ENCODE peak calls at places on chromosome 15, in nine cellular contexts. K is GM10248; M is lung microvascular endothelial cell; C is RPMI8226; P is naive B cell; Y is AG08395; G is activated T-helper 9 cell treated with anti-CD3 and anti-CD28 coated beads, Interleukin-2, amount 50 U/mL, for 16 hours; F is iPS DF 19.7; V is IMR-90. Q is an unnamed sample.

GRCh38 chr15:87618203-87618725 is 638.3 kb downstream of the NTRK3 start:
- DNase-seq in G (no peak), K (no peak), M (no peak), F (no peak), V (no peak), Y (no peak), P (no peak), C (no peak), Q (no peak)

GRCh38 chr15:77145370-77145769 is 74.5 kb upstream of the TSPAN3 start:
- DNase-seq in P (no peak), C (no peak), Y (no peak), G (no peak), F (no peak), K (no peak), M (no peak), V (no peak), Q (no peak)

GRCh38 chr15:100889359-100890058 is 9.9 kb downstream of the ALDH1A3 start:
- DNase-seq in M (peak; percentile 65), C (no peak), V (peak; percentile 85), K (no peak), F (no peak), P (no peak), G (no peak), Y (peak; percentile 90), Q (peak; percentile 86)

GRCh38 chr15:72205273-72205672 is 7.7 kb upstream of the GRAMD2A start:
- DNase-seq in V (no peak), M (no peak), C (no peak), P (no peak), Y (no peak), G (no peak), K (no peak), F (no peak), Q (no peak)

GRCh38 chr15:67133026-67133425 is 67.6 kb downstream of the SMAD3 start:
- DNase-seq in M (no peak), G (no peak), F (no peak), K (no peak), C (no peak), Y (no peak), V (no peak), P (no peak), Q (no peak)

GRCh38 chr15:61169275-61169903 is 59.7 kb downstream of the RORA start:
- DNase-seq in C (no peak), F (no peak), P (no peak), G (no peak), M (no peak), K (no peak), V (no peak), Y (no peak), Q (no peak)

GRCh38 chr15:38549222-38549621 is 15.4 kb downstream of the RASGRP1 start:
- DNase-seq in Y (peak; percentile 31), K (no peak), P (no peak), F (no peak), G (no peak), V (peak; percentile 60), C (no peak), M (no peak), Q (peak; percentile 35)

GRCh38 chr15:68303560-68304436 is 26.3 kb downstream of the FEM1B start:
- DNase-seq in G (no peak), F (no peak), M (no peak), K (peak; percentile 12), Y (no peak), C (no peak), P (no peak), V (no peak), Q (peak; percentile 23)

GRCh38 chr15:50880651-50881114 is 27.8 kb upstream of the AP4E1 start:
- DNase-seq in C (no peak), K (peak; percentile 50), G (no peak), F (no peak), Y (peak; percentile 22), V (peak; percentile 86), M (no peak), P (no peak), Q (peak; percentile 85)

GRCh38 chr15:63044645-63045437 is 2.3 kb downstream of the TPM1 start:
- DNase-seq in V (peak; percentile 68), F (no peak), C (no peak), Y (no peak), P (no peak), G (no peak), M (peak; percentile 47), K (no peak), Q (no peak)

GRCh38 chr15:81400640-81401236 is 26.7 kb upstream of the TMC3 start:
- DNase-seq in F (no peak), C (peak; percentile 52), M (peak; percentile 76), P (peak; percentile 33), Y (peak; percentile 65), G (no peak), V (peak; percentile 65), K (peak; percentile 40), Q (peak; percentile 32)

GRCh38 chr15:75694241-75695182 is 18.1 kb downstream of the CSPG4 start:
- DNase-seq in P (no peak), K (peak; percentile 54), C (peak; percentile 71), Y (peak; percentile 95), V (peak; percentile 99), M (peak; percentile 57), F (no peak), G (no peak), Q (peak; percentile 99)

GRCh38 chr15:66702770-66703539 is 919 bp downstream of the SMAD6 start:
- DNase-seq in M (peak; percentile 59), V (no peak), Y (no peak), G (no peak), F (no peak), K (no peak), C (peak; percentile 65), P (peak; percentile 27), Q (no peak)

GRCh38 chr15:77853008-77853328 is 220.3 kb upstream of the LINGO1 start:
- DNase-seq in Y (no peak), G (no peak), V (no peak), C (no peak), F (no peak), M (no peak), K (no peak), P (no peak), Q (no peak)

GRCh38 chr15:62828364-62828763 is 214.2 kb upstream of the TPM1 start:
- DNase-seq in V (no peak), F (no peak), C (no peak), Y (no peak), P (no peak), K (no peak), M (no peak), G (no peak), Q (no peak)

GRCh38 chr15:35309886-35310285 is 224.8 kb upstream of the NANOGP8 start:
- DNase-seq in F (no peak), K (no peak), C (no peak), G (no peak), P (no peak), V (peak; percentile 44), M (no peak), Y (peak; percentile 22), Q (peak; percentile 36)